ENCODE peak calls at places on chromosomes 16 and 17, in eight cellular contexts. A is fibroblast of lung, C is prostate gland, Z is mucosa of descending colon, Q is ovary, W is psoas muscle, J is pancreas, O is small intestine. H is an unnamed sample.

GRCh38 chr16:48188449-48189102 is 32.8 kb upstream of the ABCC12 start:
- DNase-seq in A (no peak), C (no peak), Z (no peak), Q (no peak), W (no peak), J (no peak), O (no peak), H (no peak)

GRCh38 chr17:56832446-56832845 is 1.3 kb downstream of the C17orf67 start:
- DNase-seq in A (no peak), C (no peak), Z (no peak), Q (no peak), W (no peak), J (no peak), O (peak; percentile 76), H (no peak)

GRCh38 chr17:13940858-13941665 is 128.2 kb upstream of the COX10 start:
- DNase-seq in A (peak; percentile 59), C (no peak), Z (no peak), Q (no peak), W (no peak), J (no peak), O (no peak), H (no peak)

GRCh38 chr16:84813141-84813933 is 6.4 kb upstream of the CRISPLD2 start:
- DNase-seq in A (peak; percentile 50), C (no peak), Z (peak; percentile 32), Q (no peak), W (no peak), J (no peak), O (no peak), H (no peak)

GRCh38 chr16:51637744-51638100 is 486.7 kb upstream of the SALL1 start:
- DNase-seq in A (peak; percentile 51), C (no peak), Z (no peak), Q (no peak), W (no peak), J (no peak), O (no peak), H (no peak)

GRCh38 chr16:75099738-75100615 is 16.6 kb downstream of the LDHD start:
- DNase-seq in A (no peak), C (no peak), Z (peak; percentile 63), Q (no peak), W (no peak), J (no peak), O (peak; percentile 36), H (no peak)

GRCh38 chr16:31202402-31203385 is at the start of gene PYCARD:
- DNase-seq in A (peak; percentile 43), C (peak; percentile 21), Z (peak; percentile 88), Q (peak; percentile 66), W (peak; percentile 67), J (peak; percentile 44), O (peak; percentile 87), H (no peak)

GRCh38 chr17:59963738-59964454 is 644 bp downstream of the RNFT1 start:
- DNase-seq in A (peak; percentile 67), C (peak; percentile 29), Z (peak; percentile 55), Q (no peak), W (peak; percentile 60), J (peak; percentile 25), O (peak; percentile 58), H (no peak)

GRCh38 chr17:7982666-7983065 is 19.7 kb upstream of the GUCY2D start:
- DNase-seq in A (peak; percentile 40), C (no peak), Z (no peak), Q (no peak), W (no peak), J (no peak), O (no peak), H (no peak)

GRCh38 chr16:22734313-22734869 is 79.6 kb upstream of the HS3ST2 start:
- DNase-seq in A (no peak), C (peak; percentile 56), Z (no peak), Q (no peak), W (no peak), J (no peak), O (no peak), H (no peak)

GRCh38 chr17:74631468-74632195 is 8.1 kb upstream of the CD300E start:
- DNase-seq in A (no peak), C (no peak), Z (no peak), Q (no peak), W (no peak), J (no peak), O (peak; percentile 3), H (no peak)

GRCh38 chr16:15919331-15919730 is 30.1 kb upstream of the ABCC1 start:
- DNase-seq in A (no peak), C (no peak), Z (no peak), Q (no peak), W (no peak), J (no peak), O (no peak), H (no peak)

GRCh38 chr16:14486520-14487303 is 143.3 kb downstream of the PARN start:
- DNase-seq in A (peak; percentile 96), C (peak; percentile 85), Z (no peak), Q (peak; percentile 84), W (peak; percentile 76), J (peak; percentile 94), O (peak; percentile 89), H (no peak)

GRCh38 chr16:75305364-75306101 is 54.1 kb upstream of the BCAR1 start:
- DNase-seq in A (peak; percentile 100), C (peak; percentile 90), Z (peak; percentile 84), Q (peak; percentile 66), W (peak; percentile 87), J (peak; percentile 89), O (peak; percentile 99), H (no peak)

GRCh38 chr17:35080536-35080935 is 17.0 kb upstream of the RFFL start:
- DNase-seq in A (no peak), C (no peak), Z (no peak), Q (no peak), W (no peak), J (no peak), O (no peak), H (no peak)

GRCh38 chr16:21158208-21159110 is at the start of gene LDAF1:
- DNase-seq in A (peak; percentile 70), C (peak; percentile 87), Z (peak; percentile 92), Q (peak; percentile 90), W (peak; percentile 89), J (peak; percentile 81), O (peak; percentile 86), H (peak; percentile 64)

GRCh38 chr16:67000384-67001158 is 12.2 kb downstream of the CES4A start:
- DNase-seq in A (peak; percentile 18), C (peak; percentile 62), Z (peak; percentile 77), Q (peak; percentile 81), W (peak; percentile 57), J (peak; percentile 76), O (peak; percentile 56), H (peak; percentile 46)

GRCh38 chr16:77624085-77624484 is 98.2 kb upstream of the NUDT7 start:
- DNase-seq in A (no peak), C (no peak), Z (no peak), Q (no peak), W (no peak), J (no peak), O (no peak), H (no peak)

GRCh38 chr17:74566132-74566753 is 1.1 kb downstream of the CD300H start:
- DNase-seq in A (peak; percentile 34), C (no peak), Z (no peak), Q (peak; percentile 47), W (no peak), J (no peak), O (peak; percentile 18), H (no peak)

GRCh38 chr16:30649725-30650368 is 913 bp upstream of the PRR14 start:
- DNase-seq in A (no peak), C (no peak), Z (peak; percentile 81), Q (no peak), W (peak; percentile 46), J (no peak), O (peak; percentile 15), H (no peak)

GRCh38 chr17:7324438-7324779 is 4.7 kb downstream of the NEURL4 start:
- DNase-seq in A (no peak), C (no peak), Z (no peak), Q (no peak), W (no peak), J (no peak), O (no peak), H (no peak)

GRCh38 chr16:69937465-69937951 is 13.6 kb upstream of the CLEC18A start:
- DNase-seq in A (peak; percentile 19), C (no peak), Z (no peak), Q (peak; percentile 28), W (no peak), J (no peak), O (no peak), H (no peak)

GRCh38 chr17:34000639-34001038 is 254.4 kb upstream of the CCL2 start:
- DNase-seq in A (no peak), C (no peak), Z (no peak), Q (no peak), W (no peak), J (no peak), O (no peak), H (no peak)
- H3K9me3 ChIP-seq in A (no peaks in the 10 kb centered on the region), C (no peaks in the 10 kb centered on the region), Z (peaks cover 9% of the 10 kb centered on the region), Q (no peaks in the 10 kb centered on the region), W (peaks cover 13% of the 10 kb centered on the region), J (peaks cover 3% of the 10 kb centered on the region), O (no peaks in the 10 kb centered on the region), H (peaks cover 5% of the 10 kb centered on the region)

GRCh38 chr16:35131429-35131828 is 1672.0 kb downstream of the TP53TG3F start:
- DNase-seq in A (no peak), C (no peak), Z (no peak), Q (no peak), W (no peak), J (no peak), O (no peak), H (no peak)
- H3K9me3 ChIP-seq in A (no peaks in the 10 kb centered on the region), C (no peaks in the 10 kb centered on the region), Z (peaks cover 23% of the 10 kb centered on the region), Q (no peaks in the 10 kb centered on the region), W (no peaks in the 10 kb centered on the region), J (no peaks in the 10 kb centered on the region), O (no peaks in the 10 kb centered on the region), H (no peaks in the 10 kb centered on the region)

DNA sequence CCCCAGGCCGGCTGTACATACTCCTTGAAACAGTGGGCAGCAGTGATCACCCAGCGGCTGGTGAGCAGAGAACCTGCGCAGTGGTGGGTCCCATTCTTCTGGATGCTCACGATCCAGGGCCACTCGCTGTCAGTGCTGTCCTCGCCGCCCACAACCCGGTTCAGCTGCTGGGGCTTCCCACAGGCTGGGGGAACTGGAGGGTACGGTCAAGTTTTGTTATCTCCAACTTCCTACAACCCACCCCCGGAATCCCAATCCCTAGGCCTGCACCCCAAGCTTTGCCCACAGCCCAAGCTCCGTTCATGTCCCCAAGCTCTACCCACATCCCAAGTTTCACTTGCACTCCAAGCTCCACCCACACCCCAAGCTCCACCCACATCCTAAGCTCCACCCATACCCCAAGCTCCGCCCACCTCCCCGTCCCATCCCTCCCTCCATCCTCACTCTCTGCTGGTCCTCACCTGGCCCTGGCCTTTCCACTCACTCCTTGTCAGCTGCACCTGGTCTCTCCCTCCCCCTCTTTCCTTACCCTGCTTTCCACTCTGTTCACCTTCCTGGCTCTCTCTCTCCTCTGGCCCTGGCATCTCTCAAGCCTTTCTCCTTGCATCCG is 1.8 kb downstream of the PRSS22 start:
- DNase-seq in A (no peak), C (no peak), Z (no peak), Q (no peak), W (no peak), J (peak; percentile 71), O (no peak), H (no peak)
- H3K9me3 ChIP-seq in A (no peaks in the 10 kb centered on the region), C (no peaks in the 10 kb centered on the region), Z (peaks cover 7% of the 10 kb centered on the region), Q (no peaks in the 10 kb centered on the region), W (peaks cover 8% of the 10 kb centered on the region), J (no peaks in the 10 kb centered on the region), O (no peaks in the 10 kb centered on the region), H (no peaks in the 10 kb centered on the region)

DNA sequence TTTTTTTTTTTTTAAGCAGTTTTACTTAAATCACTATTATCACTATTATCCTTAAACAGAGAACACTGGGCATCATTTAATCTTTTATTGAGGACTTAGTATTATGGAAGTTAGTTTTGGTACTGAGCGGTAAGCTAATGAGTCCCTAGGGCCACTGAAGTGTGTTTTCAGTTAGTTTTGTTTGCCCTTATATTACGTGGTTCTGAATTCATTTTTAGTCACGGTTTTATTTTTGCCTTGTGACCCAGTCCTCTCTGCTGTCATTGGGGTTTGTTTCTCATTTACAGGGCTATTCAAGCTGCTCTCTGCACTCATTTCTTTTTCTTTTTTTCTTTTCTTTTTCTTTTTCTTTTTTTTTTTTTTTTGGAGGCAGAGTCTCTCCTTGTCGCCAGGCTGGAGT is 17.3 kb downstream of the RABEP1 start:
- DNase-seq in A (no peak), C (no peak), Z (no peak), Q (no peak), W (no peak), J (no peak), O (no peak), H (no peak)
- H3K9me3 ChIP-seq in A (no peaks in the 10 kb centered on the region), C (no peaks in the 10 kb centered on the region), Z (no peaks in the 10 kb centered on the region), Q (no peaks in the 10 kb centered on the region), W (no peaks in the 10 kb centered on the region), J (no peaks in the 10 kb centered on the region), O (no peaks in the 10 kb centered on the region), H (no peaks in the 10 kb centered on the region)

H was measured in T-helper 17 cell.